ENCODE peak calls at places on chromosomes 1 and 21, in four cellular contexts. One of them, this sample, is unnamed.

GRCh38 chr1:1397839-1398523 is 1.2 kb downstream of the CCNL2 start:
- DNase-seq in stomach: no peak
- DNase-seq in transverse colon: no peak
- DNase-seq in cardiac muscle cell: no peak
- DNase-seq in this sample: no peak

GRCh38 chr1:99645199-99645598 is 714 bp upstream of the PALMD start:
- DNase-seq in transverse colon: no peak
- DNase-seq in cardiac muscle cell: no peak
- DNase-seq in stomach: no peak
- DNase-seq in this sample: no peak

GRCh38 chr1:246418565-246419312 is 88.3 kb downstream of the SMYD3 start:
- DNase-seq in stomach: no peak
- DNase-seq in cardiac muscle cell: no peak
- DNase-seq in transverse colon: no peak
- DNase-seq in this sample: no peak

GRCh38 chr1:234139966-234140365 is 233.3 kb upstream of the COA6 start:
- DNase-seq in stomach: no peak
- DNase-seq in transverse colon: no peak
- DNase-seq in cardiac muscle cell: no peak
- DNase-seq in this sample: no peak

GRCh38 chr21:27268290-27268689 is 301.4 kb upstream of the ADAMTS5 start:
- DNase-seq in transverse colon: no peak
- DNase-seq in cardiac muscle cell: no peak
- DNase-seq in stomach: no peak
- DNase-seq in this sample: no peak

GRCh38 chr1:231734417-231734816 is 107.8 kb downstream of the DISC1 start:
- DNase-seq in transverse colon: no peak
- DNase-seq in stomach: no peak
- DNase-seq in cardiac muscle cell: peak
- DNase-seq in this sample: no peak

GRCh38 chr1:230064283-230064682 is 2.8 kb upstream of the GALNT2 start:
- DNase-seq in stomach: no peak
- DNase-seq in transverse colon: no peak
- DNase-seq in cardiac muscle cell: no peak
- DNase-seq in this sample: no peak

GRCh38 chr1:61434276-61434675 is 290.7 kb downstream of the TM2D1 start:
- DNase-seq in stomach: no peak
- DNase-seq in transverse colon: no peak
- DNase-seq in cardiac muscle cell: no peak
- DNase-seq in this sample: no peak

GRCh38 chr1:164672610-164673009 is 113.6 kb downstream of the PBX1 start:
- DNase-seq in stomach: no peak
- DNase-seq in transverse colon: no peak
- DNase-seq in cardiac muscle cell: no peak
- DNase-seq in this sample: no peak

GRCh38 chr1:49102752-49103151 is 326.1 kb upstream of the BEND5 start:
- DNase-seq in cardiac muscle cell: no peak
- DNase-seq in stomach: no peak
- DNase-seq in transverse colon: no peak
- DNase-seq in this sample: no peak

GRCh38 chr1:180672105-180672504 is 40.3 kb downstream of the XPR1 start:
- DNase-seq in stomach: no peak
- DNase-seq in cardiac muscle cell: no peak
- DNase-seq in transverse colon: no peak
- DNase-seq in this sample: no peak

GRCh38 chr21:41630917-41631316 is 123.0 kb upstream of the TMPRSS2 start:
- DNase-seq in cardiac muscle cell: no peak
- DNase-seq in stomach: no peak
- DNase-seq in transverse colon: no peak
- DNase-seq in this sample: no peak

GRCh38 chr1:181743878-181744312 is 260.6 kb downstream of the CACNA1E start:
- DNase-seq in transverse colon: no peak
- DNase-seq in cardiac muscle cell: no peak
- DNase-seq in stomach: no peak
- DNase-seq in this sample: no peak

GRCh38 chr1:9792156-9793042 is 31.4 kb downstream of the CLSTN1 start:
- DNase-seq in cardiac muscle cell: peak
- DNase-seq in stomach: no peak
- DNase-seq in transverse colon: no peak
- DNase-seq in this sample: no peak

GRCh38 chr1:243320224-243320623 is 64.4 kb downstream of the SDCCAG8 start:
- DNase-seq in stomach: no peak
- DNase-seq in cardiac muscle cell: no peak
- DNase-seq in transverse colon: no peak
- DNase-seq in this sample: no peak

GRCh38 chr1:15843826-15844572 is 3.5 kb upstream of the SPEN start:
- DNase-seq in cardiac muscle cell: no peak
- DNase-seq in transverse colon: no peak
- DNase-seq in stomach: no peak
- DNase-seq in this sample: no peak

GRCh38 chr1:154495496-154496273 is 6.3 kb upstream of the TDRD10 start:
- DNase-seq in cardiac muscle cell: no peak
- DNase-seq in transverse colon: no peak
- DNase-seq in stomach: no peak
- DNase-seq in this sample: no peak

GRCh38 chr1:116754203-116754977 is at the start of gene CD2:
- DNase-seq in transverse colon: peak
- DNase-seq in stomach: peak
- DNase-seq in cardiac muscle cell: no peak
- DNase-seq in this sample: no peak

GRCh38 chr1:89198500-89199072 is at the start of gene GBP4:
- DNase-seq in transverse colon: peak
- DNase-seq in stomach: peak
- DNase-seq in cardiac muscle cell: peak
- DNase-seq in this sample: no peak

GRCh38 chr1:165854101-165854845 is 26.9 kb downstream of the UCK2 start:
- DNase-seq in stomach: no peak
- DNase-seq in cardiac muscle cell: peak
- DNase-seq in transverse colon: no peak
- DNase-seq in this sample: no peak

GRCh38 chr1:200367841-200368534 is 41.8 kb downstream of the ZNF281 start:
- DNase-seq in transverse colon: no peak
- DNase-seq in stomach: no peak
- DNase-seq in cardiac muscle cell: no peak
- DNase-seq in this sample: no peak

GRCh38 chr1:59262631-59263030 is 34.3 kb upstream of the FGGY start:
- DNase-seq in transverse colon: no peak
- DNase-seq in stomach: no peak
- DNase-seq in cardiac muscle cell: no peak
- DNase-seq in this sample: no peak

GRCh38 chr21:44596068-44596725 is 3.9 kb upstream of the KRTAP10-6 start:
- DNase-seq in stomach: no peak
- DNase-seq in transverse colon: no peak
- DNase-seq in cardiac muscle cell: no peak
- DNase-seq in this sample: no peak

GRCh38 chr1:24540906-24541710 is 14.8 kb upstream of the NCMAP start:
- DNase-seq in stomach: peak
- DNase-seq in cardiac muscle cell: no peak
- DNase-seq in transverse colon: peak
- DNase-seq in this sample: no peak

GRCh38 chr1:184030433-184031126 is 6.9 kb downstream of the COLGALT2 start:
- DNase-seq in cardiac muscle cell: no peak
- DNase-seq in stomach: no peak
- DNase-seq in transverse colon: no peak
- DNase-seq in this sample: no peak

GRCh38 chr1:91736999-91737615 is 148.8 kb downstream of the TGFBR3 start:
- DNase-seq in stomach: no peak
- DNase-seq in cardiac muscle cell: peak
- DNase-seq in transverse colon: peak
- DNase-seq in this sample: no peak

GRCh38 chr1:227356582-227357228 is 38.4 kb upstream of the CDC42BPA start:
- DNase-seq in transverse colon: peak
- DNase-seq in cardiac muscle cell: no peak
- DNase-seq in stomach: peak
- DNase-seq in this sample: no peak

GRCh38 chr21:32056791-32057190 is 184.0 kb downstream of the HUNK start:
- DNase-seq in cardiac muscle cell: no peak
- DNase-seq in transverse colon: no peak
- DNase-seq in stomach: no peak
- DNase-seq in this sample: peak

GRCh38 chr1:236130372-236130771 is 12.0 kb upstream of the GPR137B start:
- DNase-seq in transverse colon: no peak
- DNase-seq in cardiac muscle cell: no peak
- DNase-seq in stomach: no peak
- DNase-seq in this sample: no peak

GRCh38 chr1:206761369-206761768 is 9.2 kb upstream of the IL19 start:
- DNase-seq in stomach: no peak
- DNase-seq in cardiac muscle cell: peak
- DNase-seq in transverse colon: no peak
- DNase-seq in this sample: no peak
- TF ChIP-seq CTCF in stomach: no peak
- TF ChIP-seq CTCF in cardiac muscle cell: peak
- TF ChIP-seq CTCF in transverse colon: no peak
- TF ChIP-seq CTCF in this sample: no peak

GRCh38 chr1:94949681-94950661 is 23.1 kb upstream of the CNN3 start:
- DNase-seq in cardiac muscle cell: no peak
- DNase-seq in stomach: peak
- DNase-seq in transverse colon: peak
- DNase-seq in this sample: no peak

GRCh38 chr1:94951056-94951455 is 24.1 kb upstream of the CNN3 start:
- DNase-seq in transverse colon: no peak
- DNase-seq in cardiac muscle cell: no peak
- DNase-seq in stomach: no peak
- DNase-seq in this sample: no peak

GRCh38 chr1:94952539-94952938 is 25.6 kb upstream of the CNN3 start:
- DNase-seq in transverse colon: no peak
- DNase-seq in cardiac muscle cell: no peak
- DNase-seq in stomach: no peak
- DNase-seq in this sample: no peak

GRCh38 chr1:94953107-94953506 is 26.2 kb upstream of the CNN3 start:
- DNase-seq in cardiac muscle cell: no peak
- DNase-seq in stomach: no peak
- DNase-seq in transverse colon: no peak
- DNase-seq in this sample: no peak

DNA sequence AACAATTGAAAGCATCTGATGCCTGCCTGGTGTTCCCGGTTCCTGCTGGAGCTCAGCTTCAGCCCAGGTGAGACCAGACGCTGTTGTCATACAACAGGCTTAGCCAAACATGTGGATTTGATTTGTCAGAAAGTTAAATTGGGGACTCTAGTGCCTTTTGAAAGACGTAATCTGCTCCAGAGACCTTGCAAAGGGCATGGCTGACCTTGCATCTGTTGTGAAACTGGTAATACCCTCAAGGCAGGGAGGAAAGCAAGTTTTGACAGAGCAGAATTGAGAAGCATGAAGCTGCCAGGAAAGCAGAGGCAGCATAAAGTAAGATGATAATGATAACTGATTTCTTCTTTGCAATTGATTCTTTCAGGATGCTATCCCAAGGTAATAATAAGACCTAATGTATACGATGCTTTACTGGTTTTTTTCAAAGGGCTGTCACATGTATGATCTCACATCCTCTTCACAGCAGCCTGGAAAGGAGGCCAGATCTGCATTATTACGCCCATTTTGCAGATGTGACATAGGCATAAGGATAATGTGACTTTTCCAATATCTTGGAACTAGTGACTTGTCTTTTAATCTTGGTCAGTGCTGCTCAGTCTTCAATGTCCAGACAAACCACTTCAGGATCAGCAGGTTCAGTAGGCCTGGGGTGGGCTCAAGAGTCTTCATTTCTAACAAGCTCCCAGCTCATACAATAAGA is 24.7 kb upstream of the CNN3 start:
- DNase-seq in stomach: no peak
- DNase-seq in transverse colon: no peak
- DNase-seq in cardiac muscle cell: no peak
- DNase-seq in this sample: no peak
- H3K27ac ChIP-seq in stomach: no peak
- H3K27ac ChIP-seq in transverse colon: no peak
- H3K27ac ChIP-seq in cardiac muscle cell: no peak
- H3K27ac ChIP-seq in this sample: no peak

GRCh38 chr1:29222686-29223085 is 8.0 kb downstream of the MECR start:
- DNase-seq in stomach: no peak
- DNase-seq in transverse colon: no peak
- DNase-seq in cardiac muscle cell: no peak
- DNase-seq in this sample: no peak

GRCh38 chr1:29230553-29231378 is at the start of gene MECR:
- DNase-seq in cardiac muscle cell: peak
- DNase-seq in stomach: peak
- DNase-seq in transverse colon: peak
- DNase-seq in this sample: peak

GRCh38 chr1:29230204-29230552 is 556 bp downstream of the MECR start:
- DNase-seq in stomach: no peak
- DNase-seq in transverse colon: no peak
- DNase-seq in cardiac muscle cell: no peak
- DNase-seq in this sample: no peak

GRCh38 chr1:29224438-29224837 is 6.3 kb downstream of the MECR start:
- DNase-seq in stomach: no peak
- DNase-seq in transverse colon: no peak
- DNase-seq in cardiac muscle cell: no peak
- DNase-seq in this sample: no peak

GRCh38 chr1:29227511-29227910 is 3.2 kb downstream of the MECR start:
- DNase-seq in transverse colon: no peak
- DNase-seq in cardiac muscle cell: no peak
- DNase-seq in stomach: no peak
- DNase-seq in this sample: no peak
- H3K4me3 ChIP-seq in transverse colon: no peak
- H3K4me3 ChIP-seq in cardiac muscle cell: no peak
- H3K4me3 ChIP-seq in stomach: no peak
- H3K4me3 ChIP-seq in this sample: no peak

GRCh38 chr1:37509181-37509580 is 5.4 kb downstream of the MEAF6 start:
- DNase-seq in transverse colon: no peak
- DNase-seq in stomach: no peak
- DNase-seq in cardiac muscle cell: no peak
- DNase-seq in this sample: no peak
- TF ChIP-seq CTCF in transverse colon: no peak
- TF ChIP-seq CTCF in stomach: no peak
- TF ChIP-seq CTCF in cardiac muscle cell: no peak
- TF ChIP-seq CTCF in this sample: no peak